ENCODE peak calls at places on chromosomes 11 and 22, in five cellular contexts. One of them, this sample, is unnamed.
A peak's percentile ranks its signal among the peaks of the same experiment; 100 is the strongest.

GRCh38 chr11:128291043-128291442 is 296.3 kb downstream of the ETS1 start:
- DNase-seq in Karpas-422: no peak
- DNase-seq in HFF-Myc: no peak
- DNase-seq in naive thymus-derived CD4-positive, alpha-beta T cell: no peak
- DNase-seq in GM04503: no peak
- DNase-seq in this sample: no peak

GRCh38 chr11:74139151-74139918 is 31.5 kb downstream of the C2CD3 start:
- DNase-seq in Karpas-422: no peak
- DNase-seq in HFF-Myc: no peak
- DNase-seq in naive thymus-derived CD4-positive, alpha-beta T cell: no peak
- DNase-seq in GM04503: no peak
- DNase-seq in this sample: no peak

GRCh38 chr22:44037519-44038370 is 13.6 kb downstream of the PARVB start:
- DNase-seq in Karpas-422: no peak
- DNase-seq in HFF-Myc: peak; percentile 93
- DNase-seq in naive thymus-derived CD4-positive, alpha-beta T cell: no peak
- DNase-seq in GM04503: peak; percentile 89
- DNase-seq in this sample: peak; percentile 84

GRCh38 chr11:12319734-12320387 is 57.5 kb upstream of the PARVA start:
- DNase-seq in Karpas-422: peak; percentile 89
- DNase-seq in HFF-Myc: peak; percentile 52
- DNase-seq in naive thymus-derived CD4-positive, alpha-beta T cell: no peak
- DNase-seq in GM04503: no peak
- DNase-seq in this sample: no peak

GRCh38 chr11:8906629-8907028 is 4.4 kb upstream of the AKIP1 start:
- DNase-seq in Karpas-422: peak; percentile 37
- DNase-seq in HFF-Myc: no peak
- DNase-seq in naive thymus-derived CD4-positive, alpha-beta T cell: no peak
- DNase-seq in GM04503: peak; percentile 45
- DNase-seq in this sample: peak; percentile 86

GRCh38 chr11:10324474-10324873 is 19.6 kb downstream of the ADM start:
- DNase-seq in Karpas-422: no peak
- DNase-seq in HFF-Myc: no peak
- DNase-seq in naive thymus-derived CD4-positive, alpha-beta T cell: no peak
- DNase-seq in GM04503: no peak
- DNase-seq in this sample: peak; percentile 57

GRCh38 chr11:70064726-70065317 is 13.3 kb upstream of the ANO1 start:
- DNase-seq in Karpas-422: no peak
- DNase-seq in HFF-Myc: no peak
- DNase-seq in naive thymus-derived CD4-positive, alpha-beta T cell: no peak
- DNase-seq in GM04503: no peak
- DNase-seq in this sample: no peak

GRCh38 chr11:129639300-129639699 is 176.3 kb upstream of the TMEM45B start:
- DNase-seq in Karpas-422: no peak
- DNase-seq in HFF-Myc: peak; percentile 84
- DNase-seq in naive thymus-derived CD4-positive, alpha-beta T cell: no peak
- DNase-seq in GM04503: peak; percentile 59
- DNase-seq in this sample: peak; percentile 96

GRCh38 chr11:69392104-69392653 is 89.3 kb upstream of the LINC01488 start:
- DNase-seq in Karpas-422: no peak
- DNase-seq in HFF-Myc: no peak
- DNase-seq in naive thymus-derived CD4-positive, alpha-beta T cell: no peak
- DNase-seq in GM04503: no peak
- DNase-seq in this sample: no peak

GRCh38 chr11:116336540-116336939 is 436.2 kb downstream of the BUD13 start:
- DNase-seq in Karpas-422: no peak
- DNase-seq in HFF-Myc: no peak
- DNase-seq in naive thymus-derived CD4-positive, alpha-beta T cell: no peak
- DNase-seq in GM04503: no peak
- DNase-seq in this sample: no peak

GRCh38 chr11:28089378-28089777 is 18.6 kb downstream of the KIF18A start:
- DNase-seq in Karpas-422: no peak
- DNase-seq in HFF-Myc: no peak
- DNase-seq in naive thymus-derived CD4-positive, alpha-beta T cell: no peak
- DNase-seq in GM04503: no peak
- DNase-seq in this sample: peak; percentile 92